ENCODE peak calls at places on chromosomes 3 and 15, in seven cellular contexts. U is anterior cingulate cortex, B is substantia nigra, N is AG08395, F is RPMI8226, Z is mammary epithelial cell, V is RWPE1. Y is an unnamed sample.

GRCh38 chr3:54131026-54131605 is 8.8 kb downstream of the CACNA2D3 start:
- DNase-seq in U (no peak), B (no peak), N (no peak), F (no peak), Z (no peak), V (no peak), Y (no peak)

GRCh38 chr3:16614033-16615031 is 9.1 kb upstream of the DAZL start:
- DNase-seq in U (no peak), B (no peak), N (no peak), F (no peak), Z (no peak), V (no peak), Y (no peak)

GRCh38 chr3:119571230-119571629 is 8.1 kb upstream of the ADPRH start:
- DNase-seq in U (no peak), B (no peak), N (no peak), F (no peak), Z (no peak), V (no peak), Y (no peak)

GRCh38 chr3:172853911-172854648 is 103.6 kb downstream of the ECT2 start:
- DNase-seq in U (no peak), B (no peak), N (no peak), F (no peak), Z (no peak), V (no peak), Y (no peak)

GRCh38 chr3:197501879-197502620 is 53.7 kb downstream of the BDH1 start:
- DNase-seq in U (no peak), B (peak), N (peak), F (peak), Z (peak), V (no peak), Y (peak)

GRCh38 chr3:47910777-47911440 is 105.3 kb downstream of the MAP4 start:
- DNase-seq in U (no peak), B (no peak), N (peak), F (no peak), Z (peak), V (peak), Y (no peak)

GRCh38 chr3:149514471-149514870 is 40.0 kb downstream of the TM4SF4 start:
- DNase-seq in U (no peak), B (no peak), N (no peak), F (no peak), Z (no peak), V (no peak), Y (no peak)

GRCh38 chr15:93358171-93359036 is 269.4 kb upstream of the RGMA start:
- DNase-seq in U (no peak), B (no peak), N (no peak), F (no peak), Z (no peak), V (no peak), Y (no peak)

GRCh38 chr3:1087066-1087555 is 5.7 kb upstream of the CNTN6 start:
- DNase-seq in U (no peak), B (no peak), N (peak), F (no peak), Z (peak), V (peak), Y (no peak)

GRCh38 chr3:184371570-184372018 is 6.4 kb downstream of the THPO start:
- DNase-seq in U (no peak), B (peak), N (peak), F (peak), Z (peak), V (peak), Y (peak)

GRCh38 chr3:170753421-170754344 is 116.3 kb downstream of the RPL22L1 start:
- DNase-seq in U (no peak), B (no peak), N (peak), F (no peak), Z (peak), V (no peak), Y (no peak)

GRCh38 chr3:141091416-141091815 is 40.3 kb downstream of the SPSB4 start:
- DNase-seq in U (no peak), B (no peak), N (no peak), F (peak), Z (no peak), V (no peak), Y (no peak)

GRCh38 chr15:71575474-71576045 is 234.8 kb upstream of the NR2E3 start:
- DNase-seq in U (no peak), B (no peak), N (peak), F (no peak), Z (no peak), V (no peak), Y (no peak)

GRCh38 chr15:75361989-75362641 is 6.3 kb downstream of the MAN2C1 start:
- DNase-seq in U (no peak), B (no peak), N (no peak), F (no peak), Z (no peak), V (no peak), Y (no peak)

GRCh38 chr3:24493951-24494615 is 567 bp downstream of the THRB start:
- DNase-seq in U (peak), B (peak), N (peak), F (peak), Z (peak), V (peak), Y (peak)

GRCh38 chr3:4687167-4687566 is 194.0 kb downstream of the ITPR1 start:
- DNase-seq in U (no peak), B (no peak), N (no peak), F (no peak), Z (no peak), V (no peak), Y (no peak)

GRCh38 chr15:50051811-50052419 is 67.1 kb downstream of the ATP8B4 start:
- DNase-seq in U (no peak), B (peak), N (peak), F (peak), Z (peak), V (peak), Y (peak)

GRCh38 chr3:41364736-41365135 is 165.4 kb downstream of the CTNNB1 start:
- DNase-seq in U (no peak), B (no peak), N (no peak), F (no peak), Z (no peak), V (no peak), Y (no peak)

GRCh38 chr3:73364517-73364916 is 260.2 kb downstream of the PDZRN3 start:
- DNase-seq in U (no peak), B (no peak), N (no peak), F (no peak), Z (peak), V (peak), Y (no peak)

GRCh38 chr3:28951773-28952556 is 328.9 kb upstream of the RBMS3 start:
- DNase-seq in U (no peak), B (no peak), N (no peak), F (peak), Z (no peak), V (no peak), Y (no peak)

GRCh38 chr3:14152233-14152962 is 26.0 kb downstream of the XPC start:
- DNase-seq in U (no peak), B (no peak), N (no peak), F (peak), Z (no peak), V (no peak), Y (no peak)

GRCh38 chr3:46693038-46693896 is at the start of gene ALS2CL:
- DNase-seq in U (no peak), B (peak), N (peak), F (peak), Z (peak), V (peak), Y (peak)

GRCh38 chr15:90762109-90762508 is 45.0 kb downstream of the BLM start:
- DNase-seq in U (no peak), B (peak), N (peak), F (no peak), Z (no peak), V (no peak), Y (no peak)

GRCh38 chr15:42093966-42094365 is 396 bp downstream of the PLA2G4D start:
- DNase-seq in U (no peak), B (no peak), N (no peak), F (no peak), Z (no peak), V (no peak), Y (no peak)

GRCh38 chr3:100047455-100048141 is 66.7 kb downstream of the FILIP1L start:
- DNase-seq in U (no peak), B (no peak), N (no peak), F (peak), Z (peak), V (peak), Y (no peak)

GRCh38 chr15:79849789-79850188 is 47.0 kb downstream of the MTHFS start:
- DNase-seq in U (no peak), B (peak), N (peak), F (peak), Z (no peak), V (no peak), Y (peak)

GRCh38 chr3:38581774-38582173 is 67.7 kb downstream of the SCN5A start:
- DNase-seq in U (no peak), B (no peak), N (no peak), F (no peak), Z (no peak), V (no peak), Y (no peak)

GRCh38 chr15:45428491-45428890 is 50.1 kb upstream of the GATM start:
- DNase-seq in U (no peak), B (no peak), N (no peak), F (no peak), Z (no peak), V (no peak), Y (no peak)

GRCh38 chr3:170220871-170221270 is 1.4 kb upstream of the PRKCI start:
- DNase-seq in U (no peak), B (no peak), N (no peak), F (no peak), Z (no peak), V (no peak), Y (no peak)

GRCh38 chr15:75532413-75533250 is 46.5 kb downstream of the PTPN9 start:
- DNase-seq in U (no peak), B (no peak), N (peak), F (peak), Z (peak), V (peak), Y (no peak)

GRCh38 chr15:39108021-39108420 is 472.9 kb upstream of the THBS1 start:
- DNase-seq in U (no peak), B (no peak), N (no peak), F (no peak), Z (no peak), V (no peak), Y (no peak)